ENCODE peak calls at places on chromosomes 11 and 22, in four cellular contexts. C is adrenal gland, H is body of pancreas, S is right lobe of liver. G is an unnamed sample.

GRCh38 chr11:134532176-134532920 is 120.3 kb upstream of the B3GAT1 start:
- DNase-seq in H (peak; percentile 2), C (peak; percentile 3), S (peak; percentile 39), G (no peak)

GRCh38 chr11:69442807-69443137 is 38.7 kb upstream of the LINC01488 start:
- DNase-seq in S (no peak), H (peak; percentile 35), C (peak; percentile 42), G (peak; percentile 28)

GRCh38 chr11:86151188-86152005 is 82.5 kb upstream of the PICALM start:
- DNase-seq in H (no peak), S (no peak), C (no peak), G (peak; percentile 85)

GRCh38 chr11:4095509-4096230 is 1.1 kb downstream of the RRM1 start:
- DNase-seq in S (no peak), H (no peak), C (no peak), G (no peak)

GRCh38 chr11:117623831-117624271 is 173.2 kb downstream of the DSCAML1 start:
- DNase-seq in S (no peak), H (no peak), C (no peak), G (no peak)

GRCh38 chr11:120739780-120740179 is 228.2 kb downstream of the GRIK4 start:
- DNase-seq in S (peak; percentile 54), H (no peak), C (no peak), G (no peak)

GRCh38 chr11:61161190-61162091 is at the start of gene VPS37C:
- DNase-seq in S (peak; percentile 91), H (peak; percentile 90), C (peak; percentile 93), G (peak; percentile 84)

GRCh38 chr11:19393119-19393518 is 152.4 kb upstream of the E2F8 start:
- DNase-seq in C (no peak), H (no peak), S (no peak), G (no peak)

GRCh38 chr11:134416726-134417125 is 4.7 kb upstream of the B3GAT1 start:
- DNase-seq in C (no peak), S (no peak), H (no peak), G (no peak)

GRCh38 chr22:43667658-43668057 is 144.4 kb downstream of the EFCAB6 start:
- DNase-seq in S (no peak), C (no peak), H (no peak), G (no peak)

DNA sequence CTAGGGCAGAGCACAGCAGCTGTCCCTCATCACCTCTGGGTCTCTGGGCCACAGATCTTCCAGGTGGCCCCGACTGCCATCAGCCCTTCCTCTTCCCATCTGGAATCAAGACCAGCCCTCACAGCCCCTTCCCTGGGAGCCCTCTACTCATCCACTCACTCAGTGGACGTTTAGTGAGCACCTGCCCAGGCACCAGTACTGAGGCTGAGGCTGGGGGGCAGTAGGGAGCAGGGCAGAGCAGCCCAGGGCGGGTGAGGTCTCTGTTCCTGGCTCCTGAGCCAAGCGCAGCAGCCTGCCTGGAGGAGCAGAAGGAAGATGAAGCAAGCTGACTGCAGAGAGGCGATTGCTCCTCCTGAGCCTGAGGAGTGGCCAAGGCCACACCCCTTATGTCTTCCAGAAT is 5.5 kb downstream of the MAPK8IP2 start:
- DNase-seq in H (no peak), C (no peak), S (no peak), G (no peak)
- TF ChIP-seq CTCF in H (no peak), C (no peak), S (peak; percentile 39), G (no peak)

DNA sequence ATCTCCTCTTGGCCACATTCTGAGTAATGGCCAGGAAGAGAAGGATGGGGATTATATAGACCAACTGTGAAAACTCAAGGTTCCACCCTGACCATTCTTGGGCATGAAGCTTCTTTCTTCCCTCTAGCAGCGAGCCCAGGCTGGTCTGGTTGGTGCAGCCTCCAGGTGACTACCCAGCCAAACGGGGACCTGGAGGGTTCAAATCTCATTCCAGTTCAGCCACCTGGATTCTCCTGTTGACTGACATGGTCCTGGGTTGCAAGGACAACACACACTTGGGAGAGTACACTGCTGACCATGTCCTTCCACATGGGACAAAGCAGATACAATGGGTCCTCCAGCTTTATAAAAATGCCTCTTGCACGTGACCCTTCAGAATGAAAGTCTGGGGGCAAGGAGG is 67.0 kb downstream of the SHANK2 start:
- DNase-seq in C (no peak), S (peak; percentile 9), H (no peak), G (no peak)
- H3K9me3 ChIP-seq in C (no peaks in the 10 kb centered on the region), S (no peaks in the 10 kb centered on the region), H (no peaks in the 10 kb centered on the region), G (no peaks in the 10 kb centered on the region)

DNA sequence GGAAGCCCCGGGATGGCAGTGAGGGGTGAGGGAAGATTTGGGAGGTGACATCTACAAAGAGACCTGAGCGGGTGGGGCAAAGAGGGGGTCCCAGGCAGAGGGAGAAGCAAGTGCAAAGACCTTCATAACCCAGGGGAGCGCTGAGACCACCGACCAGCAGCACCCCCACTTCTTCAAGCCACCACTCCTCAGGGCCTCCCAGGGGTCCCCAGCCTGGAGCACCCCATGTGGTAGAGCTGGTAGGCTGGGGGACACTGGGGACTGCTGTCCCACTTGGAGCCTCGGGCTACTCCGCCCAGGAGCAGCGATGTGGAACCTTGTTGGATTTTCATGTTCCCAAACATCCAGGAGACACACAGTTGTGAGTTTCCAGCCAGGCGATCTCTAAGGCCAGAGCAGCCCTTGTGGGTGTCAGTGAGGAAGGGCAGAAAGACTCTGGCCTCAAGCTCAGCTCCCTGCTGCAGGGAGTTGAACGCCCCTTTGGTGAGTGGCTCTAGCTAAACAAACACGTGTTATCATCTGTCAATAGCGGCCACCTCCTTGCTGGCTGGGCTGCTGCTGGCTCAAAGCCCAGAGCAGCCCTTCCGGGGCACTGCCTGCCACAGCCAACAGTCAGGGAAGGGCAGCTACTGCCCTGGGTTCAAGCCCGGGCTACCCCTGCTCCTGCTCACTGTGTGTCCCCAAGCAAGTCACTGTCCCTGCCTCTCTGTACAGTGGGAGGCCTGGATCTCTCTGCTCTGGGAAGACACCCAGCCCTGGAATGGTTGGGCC is 25.7 kb upstream of the CHKA start:
- DNase-seq in S (peak; percentile 93), H (peak; percentile 82), C (peak; percentile 50), G (peak; percentile 90)
- TF ChIP-seq POLR2A in S (peak; percentile 77), H (peak; percentile 86), C (no peak), G (peak; percentile 83)

DNA sequence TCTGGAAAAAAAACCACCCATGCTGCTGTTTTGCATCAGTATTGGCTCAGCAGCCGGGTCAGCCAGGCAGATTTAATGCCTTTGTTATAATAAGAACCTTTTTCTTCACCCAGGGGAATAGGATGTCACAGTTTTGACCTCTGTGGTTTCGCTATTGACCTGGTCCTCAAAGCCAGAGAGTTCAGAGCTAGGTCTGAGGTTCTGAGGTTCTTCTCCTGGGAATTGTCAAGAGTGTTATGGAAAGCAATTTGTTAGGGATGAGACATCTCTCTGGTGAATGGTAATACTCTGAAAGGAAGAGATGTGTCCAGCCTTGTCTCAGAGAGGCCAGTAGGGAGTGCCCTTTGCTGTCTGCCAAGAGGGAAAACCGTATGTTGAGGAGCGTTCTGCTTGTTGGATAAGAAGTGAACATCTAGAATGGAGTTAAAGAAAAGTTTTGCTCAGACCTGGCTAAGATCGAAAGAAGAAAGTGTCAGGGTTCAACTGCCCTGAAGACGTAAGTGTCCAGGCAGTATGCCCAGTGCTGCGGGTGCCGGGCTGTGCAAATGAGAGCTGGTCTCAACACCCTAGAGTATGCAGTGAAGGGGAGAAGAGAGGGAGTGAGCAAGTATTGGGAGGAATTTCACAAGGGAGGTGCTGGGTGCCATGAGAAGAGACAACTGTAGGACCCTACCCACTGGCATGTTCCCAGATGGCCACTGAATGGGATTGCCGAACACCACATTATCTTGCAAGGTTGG is 150.9 kb upstream of the TTC12 start:
- DNase-seq in H (no peak), S (no peak), C (no peak), G (peak; percentile 78)
- TF ChIP-seq CTCF in H (no peak), S (no peak), C (no peak), G (no peak)

G was measured in thyroid gland.